ENCODE peak calls at places on chromosomes 1 and 21, in ten cellular contexts. F is AG20443, Q is A172, B is T-helper 2 cell, Y is activated T-cell treated with anti-CD3 and anti-CD28 coated beads for 24 hours, W is fibroblast of pulmonary artery, L is fibroblast of villous mesenchyme, K is EH, R is heart left ventricle, Z is iPS-NIHi11. X is an unnamed sample.
A peak's percentile ranks its signal among the peaks of the same experiment; 100 is the strongest.

GRCh38 chr1:27724961-27725373 is 794 bp upstream of the FAM76A start:
- DNase-seq in F (no peak), Q (peak; percentile 9), B (no peak), Y (no peak), W (peak; percentile 6), L (no peak), K (no peak), R (peak; percentile 33), Z (peak; percentile 56), X (no peak)

GRCh38 chr1:36486436-36487335 is 4.0 kb upstream of the CSF3R start:
- DNase-seq in F (no peak), Q (no peak), B (no peak), Y (no peak), W (peak; percentile 46), L (peak; percentile 81), K (no peak), R (peak; percentile 61), Z (no peak), X (no peak)

GRCh38 chr1:33370286-33370685 is 49.4 kb upstream of the A3GALT2 start:
- DNase-seq in F (peak; percentile 84), Q (no peak), B (no peak), Y (no peak), W (peak; percentile 49), L (peak; percentile 48), K (peak; percentile 87), R (peak; percentile 86), Z (no peak), X (no peak)

GRCh38 chr1:68111804-68112436 is 61.5 kb upstream of the DIRAS3 start:
- DNase-seq in F (peak; percentile 88), Q (peak; percentile 93), B (no peak), Y (no peak), W (peak; percentile 95), L (peak; percentile 82), K (peak; percentile 90), R (peak; percentile 75), Z (peak; percentile 40), X (no peak)

GRCh38 chr1:53946252-53947171 is at the start of gene LRRC42:
- DNase-seq in F (peak; percentile 100), Q (no peak), B (no peak), Y (no peak), W (no peak), L (no peak), K (no peak), R (no peak), Z (peak; percentile 95), X (no peak)

GRCh38 chr1:96674909-96675308 is 46.7 kb upstream of the PTBP2 start:
- DNase-seq in F (no peak), Q (no peak), B (no peak), Y (no peak), W (no peak), L (no peak), K (no peak), R (no peak), Z (peak; percentile 10), X (no peak)

GRCh38 chr1:91673603-91674002 is 173.0 kb downstream of the CDC7 start:
- DNase-seq in F (no peak), Q (no peak), B (no peak), Y (no peak), W (peak; percentile 36), L (peak; percentile 77), K (no peak), R (no peak), Z (no peak), X (no peak)

GRCh38 chr1:53944469-53945182 is 873 bp downstream of the IFT25 start:
- DNase-seq in F (peak; percentile 26), Q (no peak), B (no peak), Y (no peak), W (peak; percentile 15), L (no peak), K (peak; percentile 31), R (no peak), Z (peak; percentile 30), X (no peak)

GRCh38 chr1:19792237-19793002 is 7.3 kb downstream of the TMCO4 start:
- DNase-seq in F (no peak), Q (no peak), B (no peak), Y (no peak), W (no peak), L (no peak), K (no peak), R (no peak), Z (no peak), X (no peak)

GRCh38 chr1:94486990-94487389 is 54.6 kb downstream of the F3 start:
- DNase-seq in F (no peak), Q (no peak), B (no peak), Y (no peak), W (no peak), L (no peak), K (no peak), R (no peak), Z (no peak), X (no peak)

GRCh38 chr1:151199860-151200581 is 1.7 kb downstream of the PIP5K1A start:
- DNase-seq in F (peak; percentile 78), Q (peak; percentile 94), B (no peak), Y (no peak), W (peak; percentile 92), L (peak; percentile 88), K (peak; percentile 92), R (no peak), Z (no peak), X (no peak)

GRCh38 chr1:101526813-101527212 is 290.0 kb downstream of the S1PR1 start:
- DNase-seq in F (no peak), Q (no peak), B (no peak), Y (no peak), W (no peak), L (no peak), K (no peak), R (no peak), Z (no peak), X (no peak)

GRCh38 chr1:54054438-54054749 is 986 bp downstream of the TCEANC2 start:
- DNase-seq in F (no peak), Q (no peak), B (no peak), Y (no peak), W (no peak), L (no peak), K (no peak), R (no peak), Z (no peak), X (no peak)

GRCh38 chr21:37845535-37845934 is 70.7 kb downstream of the KCNJ6 start:
- DNase-seq in F (no peak), Q (no peak), B (no peak), Y (no peak), W (no peak), L (no peak), K (no peak), R (no peak), Z (no peak), X (no peak)

GRCh38 chr1:7420706-7421105 is 350.4 kb upstream of the VAMP3 start:
- DNase-seq in F (no peak), Q (no peak), B (no peak), Y (no peak), W (no peak), L (no peak), K (no peak), R (peak; percentile 8), Z (no peak), X (no peak)

GRCh38 chr21:46428987-46429710 is 29.5 kb upstream of the DIP2A start:
- DNase-seq in F (no peak), Q (no peak), B (no peak), Y (no peak), W (no peak), L (no peak), K (no peak), R (no peak), Z (no peak), X (no peak)

GRCh38 chr1:12597792-12598191 is 20.2 kb downstream of the DHRS3 start:
- DNase-seq in F (no peak), Q (no peak), B (no peak), Y (no peak), W (no peak), L (no peak), K (no peak), R (peak; percentile 81), Z (no peak), X (no peak)

GRCh38 chr1:77652179-77652745 is 30.2 kb downstream of the ZZZ3 start:
- DNase-seq in F (no peak), Q (no peak), B (no peak), Y (no peak), W (peak; percentile 29), L (peak; percentile 14), K (peak; percentile 49), R (no peak), Z (no peak), X (no peak)

GRCh38 chr1:44316231-44316759 is 38.8 kb downstream of the ERI3 start:
- DNase-seq in F (no peak), Q (no peak), B (no peak), Y (no peak), W (no peak), L (no peak), K (no peak), R (no peak), Z (no peak), X (no peak)